ENCODE peak calls at places on chromosomes 13 and 19, in seven cellular contexts. T, Z, A, K, P, Y and W are unnamed samples.

GRCh38 chr13:37446503-37446902 is 152.1 kb downstream of the POSTN start:
- DNase-seq in Z (no peak), T (no peak), Y (peak; percentile 86), A (no peak), K (no peak), P (no peak), W (no peak)

GRCh38 chr19:12666305-12667048 is at the start of the genes MAN2B1 and WDR83:
- DNase-seq in Y (no peak), P (peak; percentile 74), K (peak; percentile 65), Z (peak; percentile 94), T (peak; percentile 83), A (peak; percentile 67), W (no peak)

GRCh38 chr19:615619-616018 is 17.7 kb downstream of the POLRMT start:
- DNase-seq in P (no peak), K (no peak), Y (no peak), T (no peak), A (no peak), Z (no peak), W (no peak)

GRCh38 chr13:45332831-45333219 is 8.2 kb downstream of the TPT1 start:
- DNase-seq in A (no peak), P (no peak), Z (no peak), T (no peak), Y (no peak), K (no peak), W (no peak)

GRCh38 chr13:66644855-66645460 is 585.2 kb downstream of the PCDH9 start:
- DNase-seq in Z (no peak), A (no peak), K (no peak), Y (no peak), T (no peak), P (no peak), W (no peak)

GRCh38 chr19:15331419-15332310 is 674 bp downstream of the BRD4 start:
- DNase-seq in A (peak; percentile 37), P (no peak), T (peak; percentile 67), K (no peak), Y (no peak), Z (peak; percentile 88), W (peak; percentile 53)

GRCh38 chr19:13797870-13798269 is 2.6 kb downstream of the ZSWIM4 start:
- DNase-seq in A (no peak), Y (peak; percentile 70), K (peak; percentile 68), Z (no peak), P (peak; percentile 76), T (no peak), W (no peak)

GRCh38 chr19:45507864-45508680 is 793 bp downstream of the VASP start:
- DNase-seq in K (no peak), Y (no peak), A (no peak), P (no peak), Z (peak; percentile 55), T (peak; percentile 79), W (no peak)

GRCh38 chr13:51286135-51287002 is 53.1 kb upstream of the SERPINE3 start:
- DNase-seq in K (peak; percentile 39), Y (no peak), A (peak; percentile 84), P (peak; percentile 93), T (peak; percentile 75), Z (peak; percentile 57), W (peak; percentile 81)

GRCh38 chr13:97372929-97373328 is 61.0 kb upstream of the RAP2A start:
- DNase-seq in A (no peak), Y (no peak), T (no peak), K (no peak), P (no peak), Z (no peak), W (no peak)

GRCh38 chr13:72141845-72142470 is 275.0 kb upstream of the DACH1 start:
- DNase-seq in P (peak; percentile 57), K (no peak), Z (no peak), T (no peak), A (no peak), Y (no peak), W (no peak)

GRCh38 chr13:21458816-21459701 is at the start of gene ZDHHC20:
- DNase-seq in Z (peak; percentile 94), Y (no peak), A (peak; percentile 89), P (peak; percentile 93), K (peak; percentile 61), T (peak; percentile 89), W (peak; percentile 74)

GRCh38 chr13:28719656-28720055 is 886 bp upstream of the SLC46A3 start:
- DNase-seq in K (no peak), Y (peak; percentile 64), P (no peak), T (no peak), A (no peak), Z (no peak), W (no peak)

GRCh38 chr13:110250258-110250891 is 56.6 kb downstream of the COL4A1 start:
- DNase-seq in A (peak; percentile 54), T (no peak), P (peak; percentile 81), Y (no peak), K (no peak), Z (no peak), W (no peak)

GRCh38 chr13:48942131-48942530 is 33.6 kb upstream of the FNDC3A start:
- DNase-seq in T (no peak), Z (peak; percentile 7), P (no peak), Y (peak; percentile 17), K (no peak), A (no peak), W (no peak)

GRCh38 chr19:56163097-56163496 is 12.7 kb upstream of the GALP start:
- DNase-seq in K (no peak), A (no peak), P (no peak), Y (no peak), Z (no peak), T (no peak), W (no peak)

GRCh38 chr13:100484708-100485107 is 103.9 kb downstream of the GGACT start:
- DNase-seq in A (no peak), Z (no peak), P (no peak), Y (peak; percentile 7), K (no peak), T (no peak), W (no peak)

GRCh38 chr13:101614491-101614890 is 162.0 kb downstream of the ITGBL1 start:
- DNase-seq in P (no peak), Z (no peak), K (no peak), T (no peak), Y (no peak), A (no peak), W (no peak)

GRCh38 chr19:12774588-12775555 is at the start of gene HOOK2:
- DNase-seq in T (peak; percentile 33), Z (peak; percentile 71), P (peak; percentile 81), A (peak; percentile 19), K (peak; percentile 98), Y (no peak), W (no peak)

GRCh38 chr13:58704953-58705352 is 1073.4 kb downstream of the PCDH17 start:
- DNase-seq in A (no peak), P (no peak), K (no peak), Z (no peak), Y (no peak), T (no peak), W (no peak)

GRCh38 chr19:50387176-50387867 is 3.2 kb downstream of the POLD1 start:
- DNase-seq in K (peak; percentile 32), A (no peak), P (no peak), Z (no peak), T (no peak), Y (no peak), W (no peak)

GRCh38 chr19:18594096-18594823 is 5.7 kb downstream of the REX1BD start:
- DNase-seq in A (peak; percentile 63), Z (peak; percentile 90), K (peak; percentile 54), T (peak; percentile 76), Y (no peak), P (peak; percentile 85), W (peak; percentile 62)

GRCh38 chr13:94384217-94384905 is 95.1 kb downstream of the DCT start:
- DNase-seq in K (no peak), T (no peak), Z (no peak), A (no peak), P (no peak), Y (no peak), W (no peak)

GRCh38 chr19:49468746-49469447 is 5.1 kb upstream of the FLT3LG start:
- DNase-seq in A (peak; percentile 77), Y (no peak), P (no peak), Z (peak; percentile 79), K (peak; percentile 62), T (peak; percentile 98), W (no peak)

GRCh38 chr19:46017874-46018675 is 4.8 kb downstream of the PGLYRP1 start:
- DNase-seq in A (no peak), Z (no peak), Y (no peak), P (no peak), T (no peak), K (no peak), W (no peak)

GRCh38 chr19:18667531-18668251 is 15.8 kb upstream of the CRTC1 start:
- DNase-seq in P (no peak), Z (no peak), Y (no peak), K (peak; percentile 27), A (no peak), T (no peak), W (no peak)

GRCh38 chr19:3644351-3645066 is 17.9 kb upstream of the CACTIN start:
- DNase-seq in P (no peak), K (no peak), A (peak; percentile 46), Z (no peak), T (no peak), Y (no peak), W (peak; percentile 94)

GRCh38 chr19:18252370-18252717 is 21.9 kb downstream of the IQCN start:
- DNase-seq in T (no peak), Y (no peak), Z (no peak), K (no peak), A (no peak), P (no peak), W (no peak)

GRCh38 chr13:112933649-112934048 is 35.4 kb upstream of the MCF2L start:
- DNase-seq in Z (no peak), A (no peak), P (peak; percentile 50), T (no peak), Y (no peak), K (no peak), W (no peak)

GRCh38 chr13:40992678-40993077 is 26.4 kb downstream of the ELF1 start:
- DNase-seq in K (no peak), Z (no peak), P (no peak), T (no peak), Y (no peak), A (no peak), W (no peak)
- TF ChIP-seq CTCF in K (no peak), Z (no peak), P (no peak), T (no peak), Y (no peak), A (no peak), W (peak; percentile 23)

DNA sequence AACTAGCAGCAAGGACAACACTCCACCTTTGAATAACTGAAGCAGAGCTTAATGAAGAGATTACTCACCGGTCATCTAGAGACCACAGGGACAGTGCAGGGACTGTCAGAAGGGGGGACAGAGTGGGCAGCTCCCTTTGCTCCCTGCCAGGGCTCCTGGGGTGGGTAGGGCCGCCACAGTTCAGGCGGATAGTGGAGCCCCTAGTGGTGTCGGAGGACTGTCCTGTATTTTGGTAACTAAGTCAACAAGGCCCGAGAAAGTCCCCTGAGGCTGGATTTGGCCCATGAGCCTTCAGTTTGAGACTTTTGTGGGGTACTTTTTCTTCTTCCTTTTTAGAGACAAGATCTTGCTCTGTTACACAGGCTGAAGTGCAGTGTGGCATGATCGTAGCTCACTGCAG is 44.6 kb downstream of the GJA3 start:
- DNase-seq in Y (no peak), K (no peak), A (no peak), Z (no peak), P (no peak), T (no peak), W (no peak)
- TF ChIP-seq CTCF in Y (no peak), K (no peak), A (no peak), Z (no peak), P (no peak), T (no peak), W (no peak)

GRCh38 chr19:35736913-35737886 is 5.1 kb downstream of the IGFLR1 start:
- DNase-seq in K (no peak), T (no peak), Z (no peak), A (no peak), P (no peak), Y (no peak), W (no peak)
- TF ChIP-seq CTCF in K (peak; percentile 47), T (peak; percentile 22), Z (no peak), A (no peak), P (no peak), Y (peak; percentile 10), W (no peak)

GRCh38 chr13:80931766-80932165 is 590.8 kb upstream of the SPRY2 start:
- DNase-seq in Z (no peak), A (no peak), K (no peak), P (no peak), T (no peak), Y (no peak), W (no peak)
- TF ChIP-seq CTCF in Z (no peak), A (no peak), K (no peak), P (no peak), T (no peak), Y (no peak), W (no peak)